ENCODE peak calls at places on chromosomes 2 and 18, in five cellular contexts. H, C, D, K and G are unnamed samples.

GRCh38 chr18:57194622-57195021 is 47.7 kb downstream of the BOD1L2 start:
- DNase-seq in K (no peak), H (no peak), D (no peak), C (no peak), G (no peak)

GRCh38 chr2:50535971-50536759 is 495.8 kb downstream of the NRXN1 start:
- DNase-seq in K (no peak), D (no peak), C (no peak), H (peak; percentile 50), G (peak; percentile 1)

GRCh38 chr2:74439373-74440004 is 2.2 kb downstream of the RTKN start:
- DNase-seq in C (no peak), H (no peak), D (no peak), K (no peak), G (no peak)

GRCh38 chr2:101388232-101388631 is 929 bp upstream of the CREG2 start:
- DNase-seq in K (no peak), D (no peak), C (no peak), H (peak; percentile 94), G (no peak)

GRCh38 chr2:72979896-72980295 is 62.6 kb downstream of the EMX1 start:
- DNase-seq in C (no peak), K (no peak), H (no peak), D (no peak), G (no peak)

GRCh38 chr2:198596985-198597384 is 792.6 kb downstream of the PLCL1 start:
- DNase-seq in K (no peak), C (no peak), D (no peak), H (no peak), G (no peak)

GRCh38 chr2:148552675-148553331 is 91.7 kb upstream of the EPC2 start:
- DNase-seq in K (peak; percentile 35), H (no peak), D (peak; percentile 22), C (no peak), G (no peak)

GRCh38 chr2:133838642-133839370 is 270.5 kb upstream of the NCKAP5 start:
- DNase-seq in D (no peak), K (no peak), C (no peak), H (no peak), G (no peak)

GRCh38 chr2:62938126-62938525 is 112.5 kb upstream of the OTX1 start:
- DNase-seq in K (no peak), C (no peak), H (no peak), D (no peak), G (no peak)

GRCh38 chr2:231604685-231605606 is 12.3 kb downstream of the TEX44 start:
- DNase-seq in H (peak; percentile 93), C (peak; percentile 99), D (peak; percentile 98), K (peak; percentile 94), G (peak; percentile 91)

GRCh38 chr2:7825591-7826312 is 856.1 kb upstream of the ID2 start:
- DNase-seq in H (peak; percentile 91), C (no peak), D (peak; percentile 8), K (peak; percentile 69), G (no peak)

GRCh38 chr2:196112408-196113039 is 43.9 kb upstream of the DNAH7 start:
- DNase-seq in D (no peak), H (peak; percentile 80), C (no peak), K (no peak), G (no peak)

GRCh38 chr2:222193328-222194008 is 105.3 kb downstream of the PAX3 start:
- DNase-seq in D (no peak), H (no peak), C (no peak), K (no peak), G (no peak)

GRCh38 chr18:36850527-36851201 is 21.7 kb downstream of the KIAA1328 start:
- DNase-seq in C (no peak), H (peak; percentile 93), K (no peak), D (no peak), G (no peak)

GRCh38 chr2:58182527-58182926 is 58.6 kb downstream of the FANCL start:
- DNase-seq in H (peak; percentile 69), K (no peak), D (no peak), C (no peak), G (no peak)

GRCh38 chr18:69402219-69402989 is 1.7 kb downstream of the DOK6 start:
- DNase-seq in K (no peak), D (no peak), H (no peak), C (no peak), G (no peak)

GRCh38 chr2:95062716-95063400 is 37.4 kb downstream of the MAL start:
- DNase-seq in D (no peak), C (no peak), H (peak; percentile 22), K (no peak), G (no peak)

GRCh38 chr2:16393483-16394071 is 272.1 kb downstream of the CYRIA start:
- DNase-seq in C (no peak), D (no peak), K (no peak), H (no peak), G (no peak)

GRCh38 chr2:108637304-108637669 is 82.0 kb upstream of the RANBP2 start:
- DNase-seq in D (no peak), C (no peak), H (no peak), K (no peak), G (peak; percentile 78)

GRCh38 chr18:49277395-49278036 is 182.9 kb downstream of the DYM start:
- DNase-seq in D (no peak), C (no peak), K (no peak), H (peak; percentile 91), G (no peak)

GRCh38 chr2:236755278-236755840 is 185.7 kb downstream of the ACKR3 start:
- DNase-seq in C (no peak), D (no peak), H (no peak), K (no peak), G (no peak)

GRCh38 chr2:95298471-95299111 is 1.4 kb downstream of the KCNIP3 start:
- DNase-seq in H (no peak), K (no peak), D (no peak), C (no peak), G (no peak)

GRCh38 chr18:74654637-74655036 is 57.0 kb downstream of the ZNF407 start:
- DNase-seq in D (no peak), C (no peak), K (no peak), H (peak; percentile 18), G (no peak)

GRCh38 chr2:30030361-30030760 is 109.0 kb upstream of the ALK start:
- DNase-seq in H (peak; percentile 44), C (no peak), D (no peak), K (no peak), G (no peak)

GRCh38 chr2:46705663-46706062 is 209.9 kb downstream of the MCFD2 start:
- DNase-seq in H (no peak), C (no peak), K (no peak), D (no peak), G (no peak)

GRCh38 chr2:67857836-67858235 is 205.0 kb downstream of the C1D start:
- DNase-seq in K (no peak), H (no peak), C (no peak), D (no peak), G (no peak)

GRCh38 chr18:421236-422155 is 79.0 kb downstream of the COLEC12 start:
- DNase-seq in C (no peak), D (no peak), H (no peak), K (no peak), G (no peak)

GRCh38 chr18:22695674-22696073 is 237.5 kb upstream of the RBBP8 start:
- DNase-seq in H (no peak), D (no peak), C (no peak), K (no peak), G (no peak)

GRCh38 chr2:33014268-33014667 is 67.5 kb downstream of the LTBP1 start:
- DNase-seq in H (peak; percentile 88), K (no peak), C (no peak), D (no peak), G (no peak)

GRCh38 chr2:10844083-10844482 is 31.5 kb upstream of the PDIA6 start:
- DNase-seq in C (no peak), K (no peak), H (peak; percentile 21), D (no peak), G (no peak)

GRCh38 chr2:239211391-239212094 is 189.3 kb downstream of the HDAC4 start:
- DNase-seq in D (no peak), C (no peak), K (no peak), H (no peak), G (no peak)